ENCODE peak calls at places on chromosomes 13 and 19, in nine cellular contexts. One of them, this sample, is unnamed.

GRCh38 chr19:18590273-18591272 is 2.0 kb downstream of the REX1BD start:
- DNase-seq in upper lobe of left lung: peak
- DNase-seq in GM23338: peak
- DNase-seq in tibial nerve: peak
- DNase-seq in A673: peak
- DNase-seq in AG10803: peak
- DNase-seq in fibroblast of mammary gland: peak
- DNase-seq in left ventricle myocardium inferior: no peak
- DNase-seq in fibroblast of pulmonary artery: peak
- DNase-seq in this sample: peak

GRCh38 chr13:23828866-23829265 is 60.3 kb downstream of the MIPEP start:
- DNase-seq in tibial nerve: no peak
- DNase-seq in AG10803: peak
- DNase-seq in fibroblast of pulmonary artery: peak
- DNase-seq in GM23338: no peak
- DNase-seq in A673: no peak
- DNase-seq in left ventricle myocardium inferior: no peak
- DNase-seq in fibroblast of mammary gland: peak
- DNase-seq in upper lobe of left lung: no peak
- DNase-seq in this sample: peak

GRCh38 chr13:33213024-33213795 is 72.3 kb downstream of the STARD13 start:
- DNase-seq in AG10803: no peak
- DNase-seq in GM23338: peak
- DNase-seq in left ventricle myocardium inferior: no peak
- DNase-seq in upper lobe of left lung: no peak
- DNase-seq in fibroblast of pulmonary artery: no peak
- DNase-seq in A673: no peak
- DNase-seq in tibial nerve: no peak
- DNase-seq in fibroblast of mammary gland: no peak
- DNase-seq in this sample: peak

GRCh38 chr13:110412132-110412912 is 105.2 kb downstream of the COL4A2 start:
- DNase-seq in upper lobe of left lung: no peak
- DNase-seq in tibial nerve: peak
- DNase-seq in A673: peak
- DNase-seq in GM23338: peak
- DNase-seq in AG10803: peak
- DNase-seq in left ventricle myocardium inferior: peak
- DNase-seq in fibroblast of pulmonary artery: peak
- DNase-seq in fibroblast of mammary gland: peak
- DNase-seq in this sample: peak

GRCh38 chr13:84962141-84962750 is 837.0 kb downstream of the SLITRK6 start:
- DNase-seq in fibroblast of mammary gland: no peak
- DNase-seq in left ventricle myocardium inferior: no peak
- DNase-seq in upper lobe of left lung: peak
- DNase-seq in A673: no peak
- DNase-seq in fibroblast of pulmonary artery: no peak
- DNase-seq in GM23338: no peak
- DNase-seq in AG10803: no peak
- DNase-seq in tibial nerve: no peak
- DNase-seq in this sample: no peak

GRCh38 chr19:14433454-14434156 is 499 bp downstream of the PKN1 start:
- DNase-seq in AG10803: no peak
- DNase-seq in fibroblast of mammary gland: no peak
- DNase-seq in fibroblast of pulmonary artery: no peak
- DNase-seq in GM23338: peak
- DNase-seq in A673: no peak
- DNase-seq in left ventricle myocardium inferior: no peak
- DNase-seq in upper lobe of left lung: peak
- DNase-seq in tibial nerve: no peak
- DNase-seq in this sample: no peak

GRCh38 chr13:94330552-94331071 is 148.9 kb downstream of the DCT start:
- DNase-seq in fibroblast of mammary gland: no peak
- DNase-seq in AG10803: no peak
- DNase-seq in fibroblast of pulmonary artery: no peak
- DNase-seq in A673: no peak
- DNase-seq in GM23338: no peak
- DNase-seq in left ventricle myocardium inferior: no peak
- DNase-seq in tibial nerve: no peak
- DNase-seq in upper lobe of left lung: no peak
- DNase-seq in this sample: no peak

GRCh38 chr13:51420681-51421476 is 32.0 kb downstream of the INTS6 start:
- DNase-seq in upper lobe of left lung: no peak
- DNase-seq in A673: no peak
- DNase-seq in fibroblast of pulmonary artery: no peak
- DNase-seq in tibial nerve: no peak
- DNase-seq in GM23338: no peak
- DNase-seq in left ventricle myocardium inferior: no peak
- DNase-seq in AG10803: no peak
- DNase-seq in fibroblast of mammary gland: no peak
- DNase-seq in this sample: no peak

GRCh38 chr19:35478794-35479193 is 11.5 kb downstream of the KRTDAP start:
- DNase-seq in left ventricle myocardium inferior: no peak
- DNase-seq in upper lobe of left lung: no peak
- DNase-seq in A673: no peak
- DNase-seq in GM23338: no peak
- DNase-seq in fibroblast of pulmonary artery: no peak
- DNase-seq in AG10803: no peak
- DNase-seq in fibroblast of mammary gland: no peak
- DNase-seq in tibial nerve: no peak
- DNase-seq in this sample: no peak

GRCh38 chr19:23070353-23070781 is 46.5 kb upstream of the ZNF730 start:
- DNase-seq in AG10803: peak
- DNase-seq in fibroblast of mammary gland: peak
- DNase-seq in tibial nerve: no peak
- DNase-seq in A673: peak
- DNase-seq in upper lobe of left lung: peak
- DNase-seq in left ventricle myocardium inferior: peak
- DNase-seq in GM23338: peak
- DNase-seq in fibroblast of pulmonary artery: peak
- DNase-seq in this sample: peak

GRCh38 chr19:5137571-5138124 is 168.7 kb downstream of the KDM4B start:
- DNase-seq in fibroblast of pulmonary artery: no peak
- DNase-seq in tibial nerve: no peak
- DNase-seq in A673: no peak
- DNase-seq in upper lobe of left lung: peak
- DNase-seq in GM23338: peak
- DNase-seq in AG10803: no peak
- DNase-seq in left ventricle myocardium inferior: no peak
- DNase-seq in fibroblast of mammary gland: no peak
- DNase-seq in this sample: no peak

GRCh38 chr13:75385708-75386083 is 96.3 kb downstream of the TBC1D4 start:
- DNase-seq in A673: no peak
- DNase-seq in tibial nerve: no peak
- DNase-seq in left ventricle myocardium inferior: no peak
- DNase-seq in upper lobe of left lung: no peak
- DNase-seq in AG10803: no peak
- DNase-seq in fibroblast of pulmonary artery: no peak
- DNase-seq in fibroblast of mammary gland: no peak
- DNase-seq in GM23338: no peak
- DNase-seq in this sample: no peak

GRCh38 chr19:35621708-35622107 is 7.1 kb upstream of the RBM42 start:
- DNase-seq in fibroblast of mammary gland: no peak
- DNase-seq in AG10803: no peak
- DNase-seq in A673: no peak
- DNase-seq in left ventricle myocardium inferior: no peak
- DNase-seq in upper lobe of left lung: no peak
- DNase-seq in tibial nerve: no peak
- DNase-seq in fibroblast of pulmonary artery: no peak
- DNase-seq in GM23338: no peak
- DNase-seq in this sample: no peak

GRCh38 chr19:2542341-2543069 is 66.6 kb downstream of the GADD45B start:
- DNase-seq in fibroblast of pulmonary artery: no peak
- DNase-seq in AG10803: no peak
- DNase-seq in left ventricle myocardium inferior: peak
- DNase-seq in fibroblast of mammary gland: peak
- DNase-seq in tibial nerve: no peak
- DNase-seq in A673: no peak
- DNase-seq in upper lobe of left lung: no peak
- DNase-seq in GM23338: peak
- DNase-seq in this sample: no peak

GRCh38 chr13:98525452-98525851 is 51.5 kb downstream of the STK24 start:
- DNase-seq in GM23338: no peak
- DNase-seq in fibroblast of pulmonary artery: no peak
- DNase-seq in left ventricle myocardium inferior: no peak
- DNase-seq in A673: no peak
- DNase-seq in AG10803: no peak
- DNase-seq in upper lobe of left lung: no peak
- DNase-seq in fibroblast of mammary gland: no peak
- DNase-seq in tibial nerve: no peak
- DNase-seq in this sample: no peak
- H3K4me3 ChIP-seq in GM23338: no peak
- H3K4me3 ChIP-seq in fibroblast of pulmonary artery: no peak
- H3K4me3 ChIP-seq in left ventricle myocardium inferior: no peak
- H3K4me3 ChIP-seq in A673: no peak
- H3K4me3 ChIP-seq in AG10803: no peak
- H3K4me3 ChIP-seq in upper lobe of left lung: no peak
- H3K4me3 ChIP-seq in fibroblast of mammary gland: no peak
- H3K4me3 ChIP-seq in tibial nerve: no peak
- H3K4me3 ChIP-seq in this sample: no peak

GRCh38 chr19:46618670-46619231 is 6.1 kb downstream of the PTGIR start:
- DNase-seq in GM23338: no peak
- DNase-seq in A673: peak
- DNase-seq in left ventricle myocardium inferior: no peak
- DNase-seq in fibroblast of mammary gland: peak
- DNase-seq in fibroblast of pulmonary artery: peak
- DNase-seq in AG10803: peak
- DNase-seq in tibial nerve: no peak
- DNase-seq in upper lobe of left lung: no peak
- DNase-seq in this sample: no peak

GRCh38 chr19:46622118-46622446 is 2.8 kb downstream of the PTGIR start:
- DNase-seq in fibroblast of pulmonary artery: no peak
- DNase-seq in tibial nerve: no peak
- DNase-seq in left ventricle myocardium inferior: no peak
- DNase-seq in GM23338: no peak
- DNase-seq in AG10803: no peak
- DNase-seq in upper lobe of left lung: no peak
- DNase-seq in fibroblast of mammary gland: no peak
- DNase-seq in A673: no peak
- DNase-seq in this sample: no peak

GRCh38 chr19:46621191-46622117 is 3.4 kb downstream of the PTGIR start:
- DNase-seq in AG10803: no peak
- DNase-seq in A673: no peak
- DNase-seq in tibial nerve: no peak
- DNase-seq in upper lobe of left lung: no peak
- DNase-seq in fibroblast of pulmonary artery: no peak
- DNase-seq in GM23338: peak
- DNase-seq in left ventricle myocardium inferior: no peak
- DNase-seq in fibroblast of mammary gland: no peak
- DNase-seq in this sample: no peak

GRCh38 chr19:46620716-46621115 is 4.2 kb downstream of the PTGIR start:
- DNase-seq in tibial nerve: no peak
- DNase-seq in AG10803: peak
- DNase-seq in left ventricle myocardium inferior: no peak
- DNase-seq in fibroblast of mammary gland: peak
- DNase-seq in GM23338: no peak
- DNase-seq in upper lobe of left lung: no peak
- DNase-seq in fibroblast of pulmonary artery: peak
- DNase-seq in A673: no peak
- DNase-seq in this sample: no peak

GRCh38 chr19:46620267-46620666 is 4.6 kb downstream of the PTGIR start:
- DNase-seq in A673: no peak
- DNase-seq in tibial nerve: no peak
- DNase-seq in AG10803: no peak
- DNase-seq in fibroblast of mammary gland: no peak
- DNase-seq in GM23338: no peak
- DNase-seq in upper lobe of left lung: no peak
- DNase-seq in left ventricle myocardium inferior: no peak
- DNase-seq in fibroblast of pulmonary artery: no peak
- DNase-seq in this sample: no peak
- H3K4me3 ChIP-seq in A673: no peak
- H3K4me3 ChIP-seq in tibial nerve: no peak
- H3K4me3 ChIP-seq in AG10803: no peak
- H3K4me3 ChIP-seq in fibroblast of mammary gland: no peak
- H3K4me3 ChIP-seq in GM23338: no peak
- H3K4me3 ChIP-seq in upper lobe of left lung: no peak
- H3K4me3 ChIP-seq in left ventricle myocardium inferior: peak
- H3K4me3 ChIP-seq in fibroblast of pulmonary artery: no peak
- H3K4me3 ChIP-seq in this sample: no peak

DNA sequence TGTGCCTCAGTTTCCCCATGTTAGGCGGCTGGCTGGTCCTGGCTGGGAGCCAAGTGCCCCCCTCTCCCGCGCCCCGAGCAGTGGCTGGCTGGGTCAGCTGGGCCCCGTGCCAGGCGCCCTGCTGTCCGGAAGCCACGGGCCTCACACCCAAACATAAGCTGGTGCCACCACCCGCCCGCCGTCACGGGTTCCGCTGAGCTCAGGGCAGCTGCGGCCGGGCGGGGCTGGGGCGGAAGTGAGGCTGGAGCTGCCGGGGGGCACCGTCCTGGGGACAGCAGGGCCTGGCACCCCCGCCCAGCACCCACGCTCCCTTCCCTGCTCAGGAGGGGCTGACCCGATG is 19.3 kb downstream of the HCN2 start:
- DNase-seq in fibroblast of pulmonary artery: no peak
- DNase-seq in fibroblast of mammary gland: no peak
- DNase-seq in A673: no peak
- DNase-seq in left ventricle myocardium inferior: peak
- DNase-seq in upper lobe of left lung: peak
- DNase-seq in GM23338: no peak
- DNase-seq in AG10803: no peak
- DNase-seq in tibial nerve: no peak
- DNase-seq in this sample: no peak
- H3K4me3 ChIP-seq in fibroblast of pulmonary artery: no peak
- H3K4me3 ChIP-seq in fibroblast of mammary gland: no peak
- H3K4me3 ChIP-seq in A673: no peak
- H3K4me3 ChIP-seq in left ventricle myocardium inferior: no peak
- H3K4me3 ChIP-seq in upper lobe of left lung: no peak
- H3K4me3 ChIP-seq in GM23338: no peak
- H3K4me3 ChIP-seq in AG10803: no peak
- H3K4me3 ChIP-seq in tibial nerve: no peak
- H3K4me3 ChIP-seq in this sample: no peak

GRCh38 chr13:98693756-98694155 is 58.7 kb downstream of the SLC15A1 start:
- DNase-seq in AG10803: no peak
- DNase-seq in GM23338: no peak
- DNase-seq in tibial nerve: no peak
- DNase-seq in fibroblast of pulmonary artery: no peak
- DNase-seq in upper lobe of left lung: no peak
- DNase-seq in left ventricle myocardium inferior: no peak
- DNase-seq in fibroblast of mammary gland: no peak
- DNase-seq in A673: no peak
- DNase-seq in this sample: no peak
- H3K4me3 ChIP-seq in AG10803: no peak
- H3K4me3 ChIP-seq in GM23338: no peak
- H3K4me3 ChIP-seq in tibial nerve: no peak
- H3K4me3 ChIP-seq in fibroblast of pulmonary artery: no peak
- H3K4me3 ChIP-seq in upper lobe of left lung: no peak
- H3K4me3 ChIP-seq in left ventricle myocardium inferior: no peak
- H3K4me3 ChIP-seq in fibroblast of mammary gland: no peak
- H3K4me3 ChIP-seq in A673: no peak
- H3K4me3 ChIP-seq in this sample: no peak

GRCh38 chr19:9295411-9295849 is 14.2 kb downstream of the ZNF699 start:
- DNase-seq in left ventricle myocardium inferior: no peak
- DNase-seq in GM23338: peak
- DNase-seq in upper lobe of left lung: no peak
- DNase-seq in AG10803: peak
- DNase-seq in fibroblast of pulmonary artery: no peak
- DNase-seq in A673: no peak
- DNase-seq in fibroblast of mammary gland: peak
- DNase-seq in tibial nerve: no peak
- DNase-seq in this sample: no peak
- H3K4me3 ChIP-seq in left ventricle myocardium inferior: no peak
- H3K4me3 ChIP-seq in GM23338: no peak
- H3K4me3 ChIP-seq in upper lobe of left lung: no peak
- H3K4me3 ChIP-seq in AG10803: no peak
- H3K4me3 ChIP-seq in fibroblast of pulmonary artery: no peak
- H3K4me3 ChIP-seq in A673: no peak
- H3K4me3 ChIP-seq in fibroblast of mammary gland: no peak
- H3K4me3 ChIP-seq in tibial nerve: no peak
- H3K4me3 ChIP-seq in this sample: no peak

GRCh38 chr19:44810555-44811447 is 1.9 kb downstream of the BCAM start:
- DNase-seq in AG10803: no peak
- DNase-seq in tibial nerve: no peak
- DNase-seq in fibroblast of mammary gland: no peak
- DNase-seq in left ventricle myocardium inferior: no peak
- DNase-seq in upper lobe of left lung: peak
- DNase-seq in A673: no peak
- DNase-seq in GM23338: no peak
- DNase-seq in fibroblast of pulmonary artery: no peak
- DNase-seq in this sample: no peak
- H3K4me3 ChIP-seq in AG10803: no peak
- H3K4me3 ChIP-seq in tibial nerve: no peak
- H3K4me3 ChIP-seq in fibroblast of mammary gland: no peak
- H3K4me3 ChIP-seq in left ventricle myocardium inferior: peak
- H3K4me3 ChIP-seq in upper lobe of left lung: no peak
- H3K4me3 ChIP-seq in A673: no peak
- H3K4me3 ChIP-seq in GM23338: peak
- H3K4me3 ChIP-seq in fibroblast of pulmonary artery: no peak
- H3K4me3 ChIP-seq in this sample: no peak